ENCODE peak calls at places on chromosomes 12 and 14, in nine cellular contexts. One of them, this sample, is unnamed.

GRCh38 chr14:32021341-32021740 is 55.8 kb upstream of the ARHGAP5 start:
- DNase-seq in esophagus muscularis mucosa: no peak
- DNase-seq in glutamatergic neuron: no peak
- DNase-seq in astrocyte: no peak
- DNase-seq in HCT116: no peak
- DNase-seq in choroid plexus epithelial cell: no peak
- DNase-seq in heart left ventricle: no peak
- DNase-seq in Peyer's patch: no peak
- DNase-seq in stomach: no peak
- DNase-seq in this sample: no peak

GRCh38 chr14:35374273-35374681 is 30.3 kb downstream of the NFKBIA start:
- DNase-seq in esophagus muscularis mucosa: no peak
- DNase-seq in glutamatergic neuron: no peak
- DNase-seq in astrocyte: peak; percentile 95
- DNase-seq in HCT116: peak; percentile 35
- DNase-seq in choroid plexus epithelial cell: peak; percentile 99
- DNase-seq in heart left ventricle: no peak
- DNase-seq in Peyer's patch: peak; percentile 83
- DNase-seq in stomach: peak; percentile 51
- DNase-seq in this sample: no peak

GRCh38 chr14:77599894-77600293 is 16.5 kb downstream of the SPTLC2 start:
- DNase-seq in esophagus muscularis mucosa: no peak
- DNase-seq in glutamatergic neuron: no peak
- DNase-seq in astrocyte: peak; percentile 48
- DNase-seq in HCT116: no peak
- DNase-seq in choroid plexus epithelial cell: no peak
- DNase-seq in heart left ventricle: no peak
- DNase-seq in Peyer's patch: no peak
- DNase-seq in stomach: no peak
- DNase-seq in this sample: no peak

GRCh38 chr12:67676624-67677023 is 28.1 kb downstream of the DYRK2 start:
- DNase-seq in esophagus muscularis mucosa: no peak
- DNase-seq in glutamatergic neuron: no peak
- DNase-seq in astrocyte: peak; percentile 36
- DNase-seq in HCT116: no peak
- DNase-seq in choroid plexus epithelial cell: no peak
- DNase-seq in heart left ventricle: no peak
- DNase-seq in Peyer's patch: no peak
- DNase-seq in stomach: no peak
- DNase-seq in this sample: no peak

GRCh38 chr12:57210461-57210860 is 6.1 kb upstream of the NXPH4 start:
- DNase-seq in esophagus muscularis mucosa: no peak
- DNase-seq in glutamatergic neuron: no peak
- DNase-seq in astrocyte: no peak
- DNase-seq in HCT116: no peak
- DNase-seq in choroid plexus epithelial cell: no peak
- DNase-seq in heart left ventricle: no peak
- DNase-seq in Peyer's patch: no peak
- DNase-seq in stomach: no peak
- DNase-seq in this sample: no peak

GRCh38 chr12:69067713-69068112 is 134.7 kb upstream of the CPM start:
- DNase-seq in esophagus muscularis mucosa: no peak
- DNase-seq in glutamatergic neuron: no peak
- DNase-seq in astrocyte: no peak
- DNase-seq in HCT116: no peak
- DNase-seq in choroid plexus epithelial cell: no peak
- DNase-seq in heart left ventricle: no peak
- DNase-seq in Peyer's patch: no peak
- DNase-seq in stomach: no peak
- DNase-seq in this sample: no peak

GRCh38 chr12:109804820-109805761 is 28.1 kb downstream of the TRPV4 start:
- DNase-seq in esophagus muscularis mucosa: no peak
- DNase-seq in glutamatergic neuron: peak; percentile 84
- DNase-seq in astrocyte: peak; percentile 17
- DNase-seq in HCT116: peak; percentile 15
- DNase-seq in choroid plexus epithelial cell: peak; percentile 60
- DNase-seq in heart left ventricle: peak; percentile 64
- DNase-seq in Peyer's patch: peak; percentile 86
- DNase-seq in stomach: peak; percentile 72
- DNase-seq in this sample: peak; percentile 88

GRCh38 chr12:6925543-6926279 is 2.0 kb upstream of the ATN1 start:
- DNase-seq in esophagus muscularis mucosa: no peak
- DNase-seq in glutamatergic neuron: peak; percentile 54
- DNase-seq in astrocyte: peak; percentile 95
- DNase-seq in HCT116: peak; percentile 90
- DNase-seq in choroid plexus epithelial cell: peak; percentile 63
- DNase-seq in heart left ventricle: peak; percentile 79
- DNase-seq in Peyer's patch: peak; percentile 81
- DNase-seq in stomach: peak; percentile 77
- DNase-seq in this sample: no peak

GRCh38 chr14:90816686-90817436 is 631 bp upstream of the TTC7B start:
- DNase-seq in esophagus muscularis mucosa: no peak
- DNase-seq in glutamatergic neuron: no peak
- DNase-seq in astrocyte: no peak
- DNase-seq in HCT116: no peak
- DNase-seq in choroid plexus epithelial cell: no peak
- DNase-seq in heart left ventricle: no peak
- DNase-seq in Peyer's patch: no peak
- DNase-seq in stomach: no peak
- DNase-seq in this sample: no peak

GRCh38 chr14:105119410-105120025 is 49.1 kb downstream of the JAG2 start:
- DNase-seq in esophagus muscularis mucosa: no peak
- DNase-seq in glutamatergic neuron: no peak
- DNase-seq in astrocyte: no peak
- DNase-seq in HCT116: no peak
- DNase-seq in choroid plexus epithelial cell: no peak
- DNase-seq in heart left ventricle: peak; percentile 5
- DNase-seq in Peyer's patch: no peak
- DNase-seq in stomach: no peak
- DNase-seq in this sample: no peak

GRCh38 chr14:21840765-21841164 is 167.1 kb upstream of the OR4E1 start:
- DNase-seq in esophagus muscularis mucosa: no peak
- DNase-seq in glutamatergic neuron: no peak
- DNase-seq in astrocyte: no peak
- DNase-seq in HCT116: peak; percentile 24
- DNase-seq in choroid plexus epithelial cell: peak; percentile 25
- DNase-seq in heart left ventricle: no peak
- DNase-seq in Peyer's patch: no peak
- DNase-seq in stomach: no peak
- DNase-seq in this sample: no peak

GRCh38 chr14:104361101-104361591 is 218.4 kb upstream of the C14orf180 start:
- DNase-seq in esophagus muscularis mucosa: no peak
- DNase-seq in glutamatergic neuron: peak; percentile 32
- DNase-seq in astrocyte: no peak
- DNase-seq in HCT116: no peak
- DNase-seq in choroid plexus epithelial cell: no peak
- DNase-seq in heart left ventricle: no peak
- DNase-seq in Peyer's patch: peak; percentile 43
- DNase-seq in stomach: peak; percentile 25
- DNase-seq in this sample: no peak

GRCh38 chr12:31591308-31591901 is 469 bp upstream of the DENND5B start:
- DNase-seq in esophagus muscularis mucosa: no peak
- DNase-seq in glutamatergic neuron: peak; percentile 13
- DNase-seq in astrocyte: no peak
- DNase-seq in HCT116: no peak
- DNase-seq in choroid plexus epithelial cell: peak; percentile 25
- DNase-seq in heart left ventricle: peak; percentile 33
- DNase-seq in Peyer's patch: peak; percentile 79
- DNase-seq in stomach: no peak
- DNase-seq in this sample: peak; percentile 50

GRCh38 chr14:47959753-47960152 is 284.3 kb upstream of the MDGA2 start:
- DNase-seq in esophagus muscularis mucosa: no peak
- DNase-seq in glutamatergic neuron: no peak
- DNase-seq in astrocyte: no peak
- DNase-seq in HCT116: no peak
- DNase-seq in choroid plexus epithelial cell: no peak
- DNase-seq in heart left ventricle: no peak
- DNase-seq in Peyer's patch: no peak
- DNase-seq in stomach: no peak
- DNase-seq in this sample: no peak

GRCh38 chr12:75819512-75819911 is 212.1 kb downstream of the PHLDA1 start:
- DNase-seq in esophagus muscularis mucosa: no peak
- DNase-seq in glutamatergic neuron: no peak
- DNase-seq in astrocyte: no peak
- DNase-seq in HCT116: no peak
- DNase-seq in choroid plexus epithelial cell: no peak
- DNase-seq in heart left ventricle: no peak
- DNase-seq in Peyer's patch: no peak
- DNase-seq in stomach: no peak
- DNase-seq in this sample: no peak

GRCh38 chr14:41766772-41767171 is 160.1 kb downstream of the LRFN5 start:
- DNase-seq in esophagus muscularis mucosa: no peak
- DNase-seq in glutamatergic neuron: no peak
- DNase-seq in astrocyte: no peak
- DNase-seq in HCT116: no peak
- DNase-seq in choroid plexus epithelial cell: no peak
- DNase-seq in heart left ventricle: no peak
- DNase-seq in Peyer's patch: no peak
- DNase-seq in stomach: no peak
- DNase-seq in this sample: no peak

DNA sequence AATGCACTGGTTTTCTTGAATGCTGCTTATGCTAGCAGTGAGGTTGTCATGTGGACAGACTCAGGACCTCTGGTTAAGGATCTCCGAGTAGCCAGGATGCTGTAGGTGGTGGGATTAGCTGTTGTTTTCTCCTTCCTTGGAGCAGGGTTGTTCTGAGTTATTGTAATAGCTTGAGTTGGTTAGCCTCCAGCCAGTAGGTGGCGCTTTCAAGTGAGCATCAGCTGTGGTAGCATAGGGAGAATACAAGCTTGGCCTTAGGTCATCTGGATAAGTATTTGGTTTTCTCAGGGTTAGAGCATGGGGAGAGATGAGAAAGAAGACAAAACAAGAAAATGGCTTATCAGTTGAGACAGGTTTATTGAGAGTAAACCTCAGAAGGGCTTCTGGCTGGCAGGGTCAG is 299.7 kb upstream of the FBXO33 start:
- DNase-seq in esophagus muscularis mucosa: no peak
- DNase-seq in glutamatergic neuron: no peak
- DNase-seq in astrocyte: no peak
- DNase-seq in HCT116: peak; percentile 2
- DNase-seq in choroid plexus epithelial cell: no peak
- DNase-seq in heart left ventricle: no peak
- DNase-seq in Peyer's patch: no peak
- DNase-seq in stomach: no peak
- DNase-seq in this sample: no peak
- TF ChIP-seq CTCF in esophagus muscularis mucosa: no peak
- TF ChIP-seq CTCF in glutamatergic neuron: peak; percentile 28
- TF ChIP-seq CTCF in astrocyte: peak; percentile 10
- TF ChIP-seq CTCF in HCT116: no peak
- TF ChIP-seq CTCF in choroid plexus epithelial cell: no peak
- TF ChIP-seq CTCF in heart left ventricle: no peak
- TF ChIP-seq CTCF in Peyer's patch: no peak
- TF ChIP-seq CTCF in stomach: no peak
- TF ChIP-seq CTCF in this sample: no peak

GRCh38 chr14:50759800-50760543 is 71.0 kb downstream of the NIN start:
- DNase-seq in esophagus muscularis mucosa: no peak
- DNase-seq in glutamatergic neuron: no peak
- DNase-seq in astrocyte: no peak
- DNase-seq in HCT116: no peak
- DNase-seq in choroid plexus epithelial cell: no peak
- DNase-seq in heart left ventricle: no peak
- DNase-seq in Peyer's patch: no peak
- DNase-seq in stomach: no peak
- DNase-seq in this sample: no peak
- TF ChIP-seq CTCF in esophagus muscularis mucosa: no peak
- TF ChIP-seq CTCF in glutamatergic neuron: no peak
- TF ChIP-seq CTCF in astrocyte: no peak
- TF ChIP-seq CTCF in HCT116: no peak
- TF ChIP-seq CTCF in choroid plexus epithelial cell: no peak
- TF ChIP-seq CTCF in heart left ventricle: no peak
- TF ChIP-seq CTCF in Peyer's patch: no peak
- TF ChIP-seq CTCF in stomach: no peak
- TF ChIP-seq CTCF in this sample: no peak

DNA sequence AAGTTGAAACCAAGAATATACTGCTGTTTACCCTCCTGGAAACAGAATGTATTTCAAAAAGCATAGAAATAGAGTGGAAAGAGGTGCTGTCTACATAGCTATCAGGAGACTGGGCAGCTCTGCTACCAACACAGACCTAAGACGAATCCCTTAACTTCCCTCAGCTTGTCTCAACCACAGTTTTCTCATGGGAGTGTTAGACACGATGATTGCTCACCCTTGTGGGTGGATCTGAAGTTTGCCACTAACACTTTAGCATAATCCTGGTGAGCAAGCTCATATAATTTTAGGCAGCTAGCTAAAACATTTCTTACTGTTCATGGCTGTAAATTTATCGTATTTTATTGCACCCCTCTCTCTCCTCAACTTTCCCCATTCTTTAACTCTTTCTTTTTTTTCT is 38.5 kb downstream of the C12orf75 start:
- DNase-seq in esophagus muscularis mucosa: no peak
- DNase-seq in glutamatergic neuron: no peak
- DNase-seq in astrocyte: peak; percentile 73
- DNase-seq in HCT116: no peak
- DNase-seq in choroid plexus epithelial cell: peak; percentile 81
- DNase-seq in heart left ventricle: no peak
- DNase-seq in Peyer's patch: no peak
- DNase-seq in stomach: no peak
- DNase-seq in this sample: no peak
- TF ChIP-seq CTCF in esophagus muscularis mucosa: no peak
- TF ChIP-seq CTCF in glutamatergic neuron: no peak
- TF ChIP-seq CTCF in astrocyte: peak; percentile 21
- TF ChIP-seq CTCF in HCT116: no peak
- TF ChIP-seq CTCF in choroid plexus epithelial cell: peak; percentile 56
- TF ChIP-seq CTCF in heart left ventricle: no peak
- TF ChIP-seq CTCF in Peyer's patch: no peak
- TF ChIP-seq CTCF in stomach: no peak
- TF ChIP-seq CTCF in this sample: no peak

GRCh38 chr12:2739832-2740641 is 54.7 kb upstream of the FKBP4 start:
- DNase-seq in esophagus muscularis mucosa: peak; percentile 45
- DNase-seq in glutamatergic neuron: no peak
- DNase-seq in astrocyte: peak; percentile 13
- DNase-seq in HCT116: no peak
- DNase-seq in choroid plexus epithelial cell: peak; percentile 60
- DNase-seq in heart left ventricle: no peak
- DNase-seq in Peyer's patch: no peak
- DNase-seq in stomach: peak; percentile 35
- DNase-seq in this sample: no peak
- TF ChIP-seq CTCF in esophagus muscularis mucosa: peak; percentile 26
- TF ChIP-seq CTCF in glutamatergic neuron: peak; percentile 38
- TF ChIP-seq CTCF in astrocyte: peak; percentile 60
- TF ChIP-seq CTCF in HCT116: peak; percentile 66
- TF ChIP-seq CTCF in choroid plexus epithelial cell: peak; percentile 76
- TF ChIP-seq CTCF in heart left ventricle: peak; percentile 52
- TF ChIP-seq CTCF in Peyer's patch: no peak
- TF ChIP-seq CTCF in stomach: no peak
- TF ChIP-seq CTCF in this sample: no peak

DNA sequence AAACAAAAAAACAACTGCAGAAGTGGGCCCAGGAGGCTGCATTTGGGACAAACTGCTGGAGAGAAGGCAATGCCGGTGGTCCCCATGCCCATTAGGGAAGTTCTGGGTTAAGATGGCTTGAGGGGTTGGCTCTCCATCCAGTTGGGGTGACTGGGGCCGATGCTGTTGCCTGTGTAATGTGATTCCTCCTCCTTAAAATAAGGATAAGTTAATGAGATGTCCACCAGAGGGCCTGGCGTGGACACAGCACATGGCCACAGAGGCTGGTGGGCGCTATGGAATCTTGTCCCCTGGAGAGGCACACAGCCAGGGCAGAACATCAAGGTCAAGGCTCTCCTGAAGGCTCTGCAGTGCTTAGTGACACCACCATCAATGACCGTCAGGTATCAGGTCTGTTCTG is 1.0 kb upstream of the TESC start:
- DNase-seq in esophagus muscularis mucosa: no peak
- DNase-seq in glutamatergic neuron: peak; percentile 27
- DNase-seq in astrocyte: no peak
- DNase-seq in HCT116: peak; percentile 15
- DNase-seq in choroid plexus epithelial cell: peak; percentile 33
- DNase-seq in heart left ventricle: no peak
- DNase-seq in Peyer's patch: no peak
- DNase-seq in stomach: no peak
- DNase-seq in this sample: peak; percentile 41
- TF ChIP-seq CTCF in esophagus muscularis mucosa: no peak
- TF ChIP-seq CTCF in glutamatergic neuron: no peak
- TF ChIP-seq CTCF in astrocyte: peak; percentile 18
- TF ChIP-seq CTCF in HCT116: no peak
- TF ChIP-seq CTCF in choroid plexus epithelial cell: peak; percentile 66
- TF ChIP-seq CTCF in heart left ventricle: peak; percentile 39
- TF ChIP-seq CTCF in Peyer's patch: no peak
- TF ChIP-seq CTCF in stomach: no peak
- TF ChIP-seq CTCF in this sample: no peak

This sample was measured in GM20000.